ENCODE peak calls at places on chromosomes 7 and 10, in ten cellular contexts. Z is heart right ventricle; Y is aorta; X is sigmoid colon; O is psoas muscle; I is CD4-positive, alpha-beta memory T cell; N is SJSA1; C is CD8-positive, alpha-beta memory T cell; H is tibial nerve; A is effector memory CD4-positive, alpha-beta T cell. K is an unnamed sample.

GRCh38 chr10:59346321-59346720 is 16.0 kb downstream of the FAM13C start:
- DNase-seq in Z (no peak), Y (no peak), X (no peak), O (peak; percentile 59), I (no peak), N (no peak), C (no peak), H (no peak), A (no peak), K (no peak)

GRCh38 chr7:142654398-142654797 is 94.9 kb upstream of the PRSS1 start:
- DNase-seq in Z (no peak), Y (no peak), X (no peak), O (no peak), I (no peak), N (no peak), C (no peak), H (no peak), A (no peak), K (no peak)

GRCh38 chr7:50470250-50471163 is 20.4 kb upstream of the FIGNL1 start:
- DNase-seq in Z (no peak), Y (no peak), X (no peak), O (no peak), I (no peak), N (no peak), C (no peak), H (no peak), A (no peak), K (no peak)

GRCh38 chr10:131848296-131848695 is 52.5 kb upstream of the PPP2R2D start:
- DNase-seq in Z (no peak), Y (peak; percentile 35), X (no peak), O (peak; percentile 39), I (no peak), N (no peak), C (no peak), H (no peak), A (no peak), K (no peak)

GRCh38 chr7:53398566-53398965 is 363.1 kb downstream of the POM121L12 start:
- DNase-seq in Z (no peak), Y (no peak), X (no peak), O (no peak), I (no peak), N (no peak), C (no peak), H (no peak), A (no peak), K (no peak)

GRCh38 chr10:60488111-60488669 is 98.5 kb upstream of the ANK3 start:
- DNase-seq in Z (no peak), Y (no peak), X (no peak), O (no peak), I (no peak), N (no peak), C (no peak), H (no peak), A (no peak), K (no peak)

GRCh38 chr7:155701972-155702544 is 57.6 kb downstream of the RBM33 start:
- DNase-seq in Z (no peak), Y (no peak), X (no peak), O (no peak), I (no peak), N (no peak), C (no peak), H (no peak), A (no peak), K (no peak)

GRCh38 chr7:82384051-82384464 is 59.5 kb downstream of the CACNA2D1 start:
- DNase-seq in Z (no peak), Y (no peak), X (no peak), O (no peak), I (no peak), N (no peak), C (no peak), H (no peak), A (no peak), K (no peak)

GRCh38 chr10:31304261-31304970 is 14.6 kb upstream of the ZEB1 start:
- DNase-seq in Z (no peak), Y (no peak), X (no peak), O (no peak), I (no peak), N (no peak), C (no peak), H (no peak), A (no peak), K (no peak)

GRCh38 chr10:14971867-14972448 is 12.8 kb downstream of the MEIG1 start:
- DNase-seq in Z (no peak), Y (no peak), X (no peak), O (no peak), I (peak; percentile 38), N (no peak), C (peak; percentile 46), H (no peak), A (peak; percentile 11), K (peak; percentile 53)

GRCh38 chr10:70584941-70585544 is 17.5 kb downstream of the PRF1 start:
- DNase-seq in Z (no peak), Y (no peak), X (peak; percentile 60), O (no peak), I (no peak), N (no peak), C (no peak), H (no peak), A (no peak), K (no peak)

GRCh38 chr10:133115453-133115842 is 27.7 kb downstream of the ADGRA1 start:
- DNase-seq in Z (no peak), Y (no peak), X (no peak), O (no peak), I (no peak), N (no peak), C (no peak), H (no peak), A (no peak), K (peak; percentile 3)

GRCh38 chr10:101330236-101331225 is 23.4 kb upstream of the BTRC start:
- DNase-seq in Z (no peak), Y (no peak), X (no peak), O (no peak), I (no peak), N (no peak), C (no peak), H (no peak), A (no peak), K (no peak)

GRCh38 chr7:85004402-85004801 is 182.5 kb downstream of the SEMA3D start:
- DNase-seq in Z (no peak), Y (no peak), X (peak; percentile 62), O (no peak), I (no peak), N (no peak), C (no peak), H (no peak), A (no peak), K (no peak)

GRCh38 chr7:73970801-73971229 is 57.2 kb upstream of the ELN start:
- DNase-seq in Z (no peak), Y (no peak), X (no peak), O (peak; percentile 44), I (no peak), N (no peak), C (no peak), H (no peak), A (no peak), K (no peak)

GRCh38 chr10:3716093-3716492 is 68.9 kb downstream of the KLF6 start:
- DNase-seq in Z (no peak), Y (no peak), X (no peak), O (no peak), I (no peak), N (no peak), C (no peak), H (no peak), A (no peak), K (no peak)

GRCh38 chr10:132421377-132422168 is 24.6 kb downstream of the PWWP2B start:
- DNase-seq in Z (peak; percentile 79), Y (peak; percentile 91), X (peak; percentile 92), O (peak; percentile 88), I (no peak), N (no peak), C (no peak), H (peak; percentile 49), A (no peak), K (no peak)

GRCh38 chr10:2791774-2792443 is 275.4 kb upstream of the PFKP start:
- DNase-seq in Z (no peak), Y (no peak), X (no peak), O (no peak), I (peak; percentile 0), N (no peak), C (no peak), H (no peak), A (no peak), K (peak; percentile 27)

DNA sequence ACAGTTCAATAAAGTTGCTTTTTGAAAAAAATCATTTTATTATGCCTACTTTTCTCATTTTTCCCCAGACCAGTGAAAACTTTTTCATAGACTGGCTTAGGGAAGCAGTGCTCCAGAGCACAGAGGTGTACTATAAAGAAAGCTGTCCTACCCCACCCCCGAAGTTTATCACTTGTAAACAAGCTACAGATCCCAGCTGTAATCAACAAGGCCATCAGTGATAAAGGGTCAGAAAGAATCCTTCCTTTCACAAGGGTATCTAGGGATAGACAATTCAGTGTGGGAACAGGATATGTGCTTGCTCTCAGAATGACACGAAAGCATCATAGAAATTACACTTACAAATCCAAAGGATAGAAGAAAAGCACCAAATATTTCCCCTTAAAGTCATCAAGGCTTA is 4.5 kb downstream of the PRDX3 start:
- DNase-seq in Z (no peak), Y (no peak), X (no peak), O (no peak), I (no peak), N (no peak), C (no peak), H (no peak), A (no peak), K (no peak)
- H3K36me3 ChIP-seq in Z (no peaks in the 10 kb centered on the region), Y (peaks cover 5% of the 10 kb centered on the region), X (peaks cover 66% of the 10 kb centered on the region), O (peaks cover 77% of the 10 kb centered on the region), I (peaks cover 35% of the 10 kb centered on the region), N (peaks cover 77% of the 10 kb centered on the region), C (peaks cover 26% of the 10 kb centered on the region), H (peaks cover 12% of the 10 kb centered on the region), A (peaks cover 40% of the 10 kb centered on the region), K (peaks cover 58% of the 10 kb centered on the region)

GRCh38 chr7:90661290-90662151 is 65.4 kb downstream of the CDK14 start:
- DNase-seq in Z (no peak), Y (no peak), X (no peak), O (no peak), I (no peak), N (no peak), C (no peak), H (no peak), A (no peak), K (no peak)
- H3K4me1 ChIP-seq in Z (peaks cover 23% of the 10 kb centered on the region), Y (peaks cover 2% of the 10 kb centered on the region), X (peaks cover 21% of the 10 kb centered on the region), O (peaks cover 28% of the 10 kb centered on the region), I (no peaks in the 10 kb centered on the region), N (no peaks in the 10 kb centered on the region), C (no peaks in the 10 kb centered on the region), H (peaks cover 19% of the 10 kb centered on the region), A (no peaks in the 10 kb centered on the region), K (no peaks in the 10 kb centered on the region)

GRCh38 chr7:29987821-29988317 is 1.7 kb downstream of the SCRN1 start:
- DNase-seq in Z (no peak), Y (no peak), X (no peak), O (no peak), I (no peak), N (peak; percentile 92), C (no peak), H (no peak), A (no peak), K (no peak)
- H3K9me3 ChIP-seq in Z (peaks cover 7% of the 10 kb centered on the region), Y (no peaks in the 10 kb centered on the region), X (no peaks in the 10 kb centered on the region), O (peaks cover 3% of the 10 kb centered on the region), I (no peaks in the 10 kb centered on the region), N (peaks cover 3% of the 10 kb centered on the region), C (no peaks in the 10 kb centered on the region), H (no peaks in the 10 kb centered on the region), A (no peaks in the 10 kb centered on the region), K (no peaks in the 10 kb centered on the region)

DNA sequence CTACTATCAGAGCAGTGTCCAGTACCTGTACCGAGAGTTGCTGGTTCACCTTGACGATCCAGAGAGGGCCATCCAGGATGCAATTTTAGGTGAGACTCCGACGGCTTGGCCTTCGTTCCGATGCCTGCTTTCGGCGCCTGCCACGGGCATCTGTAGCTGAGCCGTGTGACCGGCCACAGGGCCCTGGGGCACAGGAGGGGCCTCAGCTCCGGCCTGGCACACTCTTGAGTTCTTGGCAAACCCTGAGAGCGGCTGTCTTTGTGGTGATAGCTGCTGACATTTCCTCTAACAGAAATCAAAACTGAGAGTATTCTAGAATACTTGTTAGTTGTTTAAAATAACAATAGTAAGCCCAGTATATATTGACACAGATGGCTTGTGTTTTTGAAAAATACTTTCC is 52.2 kb upstream of the SUN1 start:
- DNase-seq in Z (peak; percentile 51), Y (no peak), X (no peak), O (peak; percentile 29), I (no peak), N (no peak), C (no peak), H (no peak), A (no peak), K (no peak)
- H3K36me3 ChIP-seq in Z (no peaks in the 10 kb centered on the region), Y (no peaks in the 10 kb centered on the region), X (peaks cover 57% of the 10 kb centered on the region), O (peaks cover 57% of the 10 kb centered on the region), I (peaks cover 11% of the 10 kb centered on the region), N (peaks cover 26% of the 10 kb centered on the region), C (no peaks in the 10 kb centered on the region), H (no peaks in the 10 kb centered on the region), A (peaks cover 11% of the 10 kb centered on the region), K (no peaks in the 10 kb centered on the region)